ENCODE peak calls at places on chromosomes 11 and 22, in four cellular contexts. One of them, this sample, is unnamed.

GRCh38 chr11:57482782-57483569 is 22.6 kb downstream of the RTN4RL2 start:
- DNase-seq in stimulated activated CD4-positive, alpha-beta T cell treated with anti-CD3 and anti-CD28 coated beads, Interleukin-2, amount 100 ng/mL, for 48 hours: peak; percentile 67
- DNase-seq in C1 segment of cervical spinal cord: no peak
- DNase-seq in DMS 273 treated with DMSO at 0.1 percent for 48 hours: peak; percentile 42
- DNase-seq in this sample: peak; percentile 86

GRCh38 chr11:130599073-130599654 is 150.7 kb downstream of the ADAMTS15 start:
- DNase-seq in stimulated activated CD4-positive, alpha-beta T cell treated with anti-CD3 and anti-CD28 coated beads, Interleukin-2, amount 100 ng/mL, for 48 hours: no peak
- DNase-seq in C1 segment of cervical spinal cord: no peak
- DNase-seq in DMS 273 treated with DMSO at 0.1 percent for 48 hours: no peak
- DNase-seq in this sample: no peak

GRCh38 chr11:69430566-69430965 is 50.9 kb upstream of the LINC01488 start:
- DNase-seq in stimulated activated CD4-positive, alpha-beta T cell treated with anti-CD3 and anti-CD28 coated beads, Interleukin-2, amount 100 ng/mL, for 48 hours: no peak
- DNase-seq in C1 segment of cervical spinal cord: no peak
- DNase-seq in DMS 273 treated with DMSO at 0.1 percent for 48 hours: no peak
- DNase-seq in this sample: no peak

GRCh38 chr22:24162377-24162927 is 18.8 kb upstream of the SUSD2 start:
- DNase-seq in stimulated activated CD4-positive, alpha-beta T cell treated with anti-CD3 and anti-CD28 coated beads, Interleukin-2, amount 100 ng/mL, for 48 hours: no peak
- DNase-seq in C1 segment of cervical spinal cord: no peak
- DNase-seq in DMS 273 treated with DMSO at 0.1 percent for 48 hours: no peak
- DNase-seq in this sample: no peak

GRCh38 chr11:65134952-65135632 is 773 bp upstream of the SYVN1 start:
- DNase-seq in stimulated activated CD4-positive, alpha-beta T cell treated with anti-CD3 and anti-CD28 coated beads, Interleukin-2, amount 100 ng/mL, for 48 hours: peak; percentile 66
- DNase-seq in C1 segment of cervical spinal cord: peak; percentile 88
- DNase-seq in DMS 273 treated with DMSO at 0.1 percent for 48 hours: peak; percentile 92
- DNase-seq in this sample: peak; percentile 93

GRCh38 chr11:128859563-128860441 is 7.3 kb downstream of the KCNJ1 start:
- DNase-seq in stimulated activated CD4-positive, alpha-beta T cell treated with anti-CD3 and anti-CD28 coated beads, Interleukin-2, amount 100 ng/mL, for 48 hours: peak; percentile 77
- DNase-seq in C1 segment of cervical spinal cord: no peak
- DNase-seq in DMS 273 treated with DMSO at 0.1 percent for 48 hours: no peak
- DNase-seq in this sample: no peak

GRCh38 chr11:122509091-122509490 is 146.4 kb upstream of the UBASH3B start:
- DNase-seq in stimulated activated CD4-positive, alpha-beta T cell treated with anti-CD3 and anti-CD28 coated beads, Interleukin-2, amount 100 ng/mL, for 48 hours: no peak
- DNase-seq in C1 segment of cervical spinal cord: no peak
- DNase-seq in DMS 273 treated with DMSO at 0.1 percent for 48 hours: no peak
- DNase-seq in this sample: no peak

GRCh38 chr22:46969491-46969890 is 207.0 kb downstream of the TBC1D22A start:
- DNase-seq in stimulated activated CD4-positive, alpha-beta T cell treated with anti-CD3 and anti-CD28 coated beads, Interleukin-2, amount 100 ng/mL, for 48 hours: peak; percentile 34
- DNase-seq in C1 segment of cervical spinal cord: no peak
- DNase-seq in DMS 273 treated with DMSO at 0.1 percent for 48 hours: no peak
- DNase-seq in this sample: no peak

GRCh38 chr11:45078236-45079074 is 68.0 kb upstream of the PRDM11 start:
- DNase-seq in stimulated activated CD4-positive, alpha-beta T cell treated with anti-CD3 and anti-CD28 coated beads, Interleukin-2, amount 100 ng/mL, for 48 hours: no peak
- DNase-seq in C1 segment of cervical spinal cord: no peak
- DNase-seq in DMS 273 treated with DMSO at 0.1 percent for 48 hours: no peak
- DNase-seq in this sample: no peak

GRCh38 chr11:69696749-69697488 is 6.9 kb downstream of the FGF19 start:
- DNase-seq in stimulated activated CD4-positive, alpha-beta T cell treated with anti-CD3 and anti-CD28 coated beads, Interleukin-2, amount 100 ng/mL, for 48 hours: no peak
- DNase-seq in C1 segment of cervical spinal cord: no peak
- DNase-seq in DMS 273 treated with DMSO at 0.1 percent for 48 hours: no peak
- DNase-seq in this sample: no peak

This sample was measured in NCI-H2171.